ENCODE peak calls at places on chromosomes 3 and 15, in eight cellular contexts. X is psoas muscle, G is foreskin fibroblast, D is HFFc6, P is A673, O is HCT116, I is heart left ventricle, A is heart right ventricle. W is an unnamed sample.
A peak's percentile ranks its signal among the peaks of the same experiment; 100 is the strongest.

GRCh38 chr3:52291508-52292181 is 4.0 kb downstream of the GLYCTK start:
- DNase-seq in X (no peak), G (peak; percentile 52), D (no peak), P (no peak), O (no peak), I (no peak), A (no peak), W (no peak)

GRCh38 chr15:69880616-69881309 is 217.0 kb downstream of the TLE3 start:
- DNase-seq in X (no peak), G (no peak), D (no peak), P (no peak), O (no peak), I (no peak), A (no peak), W (no peak)

GRCh38 chr3:181726351-181727121 is 14.8 kb downstream of the SOX2 start:
- DNase-seq in X (no peak), G (no peak), D (no peak), P (no peak), O (no peak), I (no peak), A (no peak), W (no peak)

GRCh38 chr15:90939756-90940155 is 4.7 kb downstream of the UNC45A start:
- DNase-seq in X (no peak), G (no peak), D (no peak), P (no peak), O (no peak), I (no peak), A (no peak), W (no peak)

GRCh38 chr15:40054746-40055575 is 16.0 kb upstream of the SRP14 start:
- DNase-seq in X (no peak), G (peak; percentile 78), D (no peak), P (no peak), O (no peak), I (peak; percentile 66), A (no peak), W (no peak)

GRCh38 chr3:10883478-10884234 is 67.6 kb downstream of the SLC6A11 start:
- DNase-seq in X (no peak), G (no peak), D (no peak), P (peak; percentile 22), O (peak; percentile 8), I (no peak), A (no peak), W (no peak)

GRCh38 chr15:77496710-77497107 is 76.0 kb downstream of the HMG20A start:
- DNase-seq in X (peak; percentile 86), G (peak; percentile 98), D (peak; percentile 95), P (peak; percentile 95), O (peak; percentile 26), I (peak; percentile 92), A (peak; percentile 89), W (peak; percentile 71)

GRCh38 chr15:92845109-92845508 is 55.0 kb upstream of the CHD2 start:
- DNase-seq in X (no peak), G (peak; percentile 71), D (no peak), P (peak; percentile 60), O (no peak), I (no peak), A (no peak), W (no peak)

GRCh38 chr15:29612096-29612495 is 210.2 kb downstream of the TJP1 start:
- DNase-seq in X (no peak), G (peak; percentile 15), D (peak; percentile 89), P (peak; percentile 76), O (no peak), I (no peak), A (no peak), W (no peak)

GRCh38 chr15:48667701-48668100 is 22.2 kb upstream of the FBN1 start:
- DNase-seq in X (no peak), G (peak; percentile 30), D (peak; percentile 35), P (no peak), O (no peak), I (no peak), A (no peak), W (no peak)

GRCh38 chr3:197891-198491 is 1.4 kb downstream of the CHL1 start:
- DNase-seq in X (no peak), G (no peak), D (no peak), P (peak; percentile 5), O (no peak), I (peak; percentile 37), A (no peak), W (no peak)

GRCh38 chr3:23650371-23651140 is 155.2 kb upstream of the UBE2E1 start:
- DNase-seq in X (no peak), G (peak; percentile 93), D (peak; percentile 89), P (no peak), O (no peak), I (no peak), A (no peak), W (no peak)

GRCh38 chr3:126342991-126343661 is 14.1 kb downstream of the KLF15 start:
- DNase-seq in X (peak; percentile 19), G (peak; percentile 30), D (no peak), P (peak; percentile 65), O (no peak), I (peak; percentile 34), A (no peak), W (no peak)
- TF ChIP-seq CTCF in X (no peak), G (no peak), D (peak; percentile 13), P (peak; percentile 18), O (no peak), I (no peak), A (no peak), W (no peak)

GRCh38 chr15:37793851-37794250 is 140.6 kb upstream of the TMCO5A start:
- DNase-seq in X (no peak), G (no peak), D (no peak), P (peak; percentile 12), O (no peak), I (no peak), A (no peak), W (no peak)
- TF ChIP-seq CTCF in X (no peak), G (no peak), D (peak; percentile 60), P (peak; percentile 41), O (peak; percentile 40), I (no peak), A (no peak), W (no peak)

DNA sequence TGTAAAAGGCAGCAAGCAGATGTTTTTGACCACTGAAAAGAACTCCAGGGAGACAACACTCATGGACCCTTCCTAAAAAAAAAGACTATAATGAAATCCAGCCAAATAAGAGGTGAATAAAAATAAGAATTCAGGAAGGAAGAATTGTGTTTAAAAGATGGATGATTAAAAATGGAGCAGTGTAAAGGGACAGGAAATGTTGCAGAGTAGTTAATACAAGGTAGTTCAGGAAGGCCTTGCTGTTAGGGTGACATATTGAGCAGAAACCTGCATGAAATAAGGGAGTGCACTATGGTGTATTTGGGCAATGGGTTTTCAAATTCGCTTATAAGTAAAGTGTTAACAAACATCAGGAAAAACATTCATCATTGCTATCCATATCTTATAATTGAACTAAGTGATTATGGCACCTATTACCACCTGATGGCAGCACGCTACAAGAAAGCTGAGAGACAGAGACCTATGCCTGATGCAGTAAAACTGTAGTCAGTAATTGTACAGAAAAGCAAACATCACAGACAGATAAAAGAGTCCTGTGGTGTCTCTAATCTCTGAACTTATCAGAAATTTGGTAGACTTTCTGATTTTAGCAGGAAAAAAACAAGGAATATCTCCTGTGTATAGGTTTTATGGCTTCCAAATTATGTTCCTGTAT is 5.8 kb upstream of the DBR1 start:
- DNase-seq in X (no peak), G (peak; percentile 59), D (peak; percentile 37), P (peak; percentile 50), O (peak; percentile 41), I (no peak), A (no peak), W (no peak)
- TF ChIP-seq CTCF in X (peak; percentile 43), G (no peak), D (peak; percentile 71), P (peak; percentile 58), O (peak; percentile 70), I (peak; percentile 28), A (peak; percentile 33), W (peak; percentile 58)

GRCh38 chr3:4062621-4063020 is 240.5 kb upstream of the SETMAR start:
- DNase-seq in X (no peak), G (no peak), D (no peak), P (no peak), O (no peak), I (no peak), A (no peak), W (no peak)

GRCh38 chr3:4061201-4061600 is 242.0 kb upstream of the SETMAR start:
- DNase-seq in X (no peak), G (no peak), D (no peak), P (no peak), O (no peak), I (no peak), A (no peak), W (no peak)

GRCh38 chr3:4060608-4061007 is 242.6 kb upstream of the SETMAR start:
- DNase-seq in X (no peak), G (no peak), D (no peak), P (no peak), O (no peak), I (no peak), A (no peak), W (no peak)

GRCh38 chr3:4060064-4060463 is 243.1 kb upstream of the SETMAR start:
- DNase-seq in X (no peak), G (no peak), D (peak; percentile 2), P (peak; percentile 3), O (no peak), I (no peak), A (no peak), W (no peak)

GRCh38 chr3:4061854-4062360 is 241.3 kb upstream of the SETMAR start:
- DNase-seq in X (no peak), G (no peak), D (no peak), P (no peak), O (no peak), I (no peak), A (no peak), W (no peak)
- TF ChIP-seq CTCF in X (no peak), G (no peak), D (no peak), P (no peak), O (no peak), I (no peak), A (no peak), W (no peak)

GRCh38 chr15:88911766-88912118 is 1.4 kb downstream of the MFGE8 start:
- DNase-seq in X (peak; percentile 70), G (peak; percentile 38), D (no peak), P (no peak), O (no peak), I (no peak), A (peak; percentile 52), W (no peak)

GRCh38 chr15:88913850-88914169 is 631 bp upstream of the MFGE8 start:
- DNase-seq in X (no peak), G (no peak), D (no peak), P (no peak), O (no peak), I (no peak), A (no peak), W (no peak)

GRCh38 chr15:88912500-88912921 is 668 bp downstream of the MFGE8 start:
- DNase-seq in X (peak; percentile 56), G (peak; percentile 65), D (no peak), P (no peak), O (no peak), I (peak; percentile 79), A (peak; percentile 60), W (no peak)

GRCh38 chr15:88915354-88915753 is 2.2 kb upstream of the MFGE8 start:
- DNase-seq in X (no peak), G (no peak), D (no peak), P (no peak), O (no peak), I (no peak), A (no peak), W (no peak)

GRCh38 chr15:88913017-88913849 is at the start of gene MFGE8:
- DNase-seq in X (peak; percentile 85), G (peak; percentile 86), D (peak; percentile 71), P (peak; percentile 85), O (no peak), I (peak; percentile 90), A (peak; percentile 86), W (no peak)
- TF ChIP-seq CTCF in X (no peak), G (no peak), D (peak; percentile 58), P (peak; percentile 11), O (peak; percentile 6), I (peak; percentile 21), A (no peak), W (no peak)

W was measured in CD14-positive monocyte.